ENCODE peak calls at places on chromosomes 4 and X, in ten cellular contexts. Q is NCI-H1694, Y is HT-29, B is HT1080, A is stomach, N is T-helper 17 cell, I is HL-60, C is RCC 7860, H is ACHN, V is Karpas-422. X is an unnamed sample.

GRCh38 chrX:98194036-98194435 is 1310.3 kb downstream of the RPA4 start:
- DNase-seq in H (no peak), N (no peak), C (no peak), I (no peak), Y (no peak), Q (no peak), V (peak; percentile 76), B (no peak), A (no peak), X (no peak)

GRCh38 chrX:153766098-153766817 is 2.2 kb downstream of the PLXNB3 start:
- DNase-seq in V (no peak), H (no peak), I (no peak), C (peak; percentile 65), N (no peak), Q (no peak), A (no peak), Y (peak; percentile 58), B (peak; percentile 77), X (no peak)

GRCh38 chr4:15914291-15914690 is 24.2 kb downstream of the FGFBP1 start:
- DNase-seq in N (no peak), H (no peak), I (no peak), V (no peak), Y (no peak), Q (no peak), B (peak; percentile 73), C (peak; percentile 58), A (no peak), X (no peak)

GRCh38 chr4:60502733-60503132 is 697.4 kb upstream of the ADGRL3 start:
- DNase-seq in Q (no peak), N (no peak), H (no peak), I (no peak), Y (no peak), B (no peak), C (no peak), V (no peak), A (no peak), X (no peak)

GRCh38 chr4:30719363-30720020 is 677 bp upstream of the PCDH7 start:
- DNase-seq in A (peak; percentile 52), I (no peak), B (peak; percentile 68), Q (peak; percentile 25), V (no peak), Y (no peak), N (no peak), C (peak; percentile 30), H (peak; percentile 51), X (no peak)

GRCh38 chr4:145679991-145680455 is at the start of gene C4orf51:
- DNase-seq in C (peak; percentile 44), B (peak; percentile 46), A (no peak), I (no peak), V (no peak), Y (peak; percentile 51), Q (no peak), H (peak; percentile 20), N (no peak), X (no peak)

GRCh38 chrX:148784137-148784536 is 283.7 kb downstream of the AFF2 start:
- DNase-seq in Y (no peak), Q (no peak), H (no peak), B (no peak), I (no peak), N (no peak), C (no peak), V (no peak), A (no peak), X (no peak)

GRCh38 chr4:128665514-128665913 is 144.0 kb upstream of the JADE1 start:
- DNase-seq in I (no peak), Y (no peak), C (no peak), V (no peak), B (no peak), H (no peak), Q (no peak), A (no peak), N (no peak), X (no peak)

GRCh38 chrX:136453771-136454170 is 34.0 kb upstream of the BRS3 start:
- DNase-seq in C (no peak), H (no peak), A (no peak), V (no peak), I (no peak), Y (no peak), N (no peak), B (no peak), Q (no peak), X (no peak)

GRCh38 chr4:139851639-139852038 is 186.0 kb downstream of the MGST2 start:
- DNase-seq in V (no peak), I (no peak), C (no peak), H (no peak), N (no peak), Q (no peak), A (no peak), Y (no peak), B (no peak), X (no peak)

GRCh38 chr4:101678180-101678579 is 112.3 kb upstream of the BANK1 start:
- DNase-seq in Y (no peak), V (no peak), C (no peak), B (peak; percentile 10), N (no peak), A (no peak), I (no peak), H (no peak), Q (no peak), X (no peak)

GRCh38 chr4:42568610-42569207 is 88.2 kb downstream of the ATP8A1 start:
- DNase-seq in B (peak; percentile 45), C (peak; percentile 62), A (peak; percentile 69), I (peak; percentile 14), V (peak; percentile 88), N (peak; percentile 26), H (peak; percentile 60), Q (peak; percentile 60), Y (peak; percentile 74), X (peak; percentile 31)

GRCh38 chr4:108774809-108775530 is 12.1 kb upstream of the ETNPPL start:
- DNase-seq in B (no peak), V (no peak), I (no peak), C (no peak), Q (no peak), N (no peak), H (no peak), A (peak; percentile 78), Y (peak; percentile 12), X (no peak)

GRCh38 chr4:141275834-141276233 is 55.1 kb downstream of the ZNF330 start:
- DNase-seq in Y (no peak), I (no peak), Q (no peak), N (no peak), C (no peak), V (no peak), H (no peak), A (no peak), B (peak; percentile 91), X (no peak)

GRCh38 chr4:20311863-20312262 is 60.2 kb downstream of the SLIT2 start:
- DNase-seq in V (no peak), H (no peak), Q (no peak), C (no peak), I (no peak), Y (no peak), N (no peak), A (no peak), B (no peak), X (no peak)

GRCh38 chrX:100895365-100896075 is 21.4 kb upstream of the NOX1 start:
- DNase-seq in H (peak; percentile 29), A (peak; percentile 33), B (peak; percentile 40), I (no peak), N (no peak), V (peak; percentile 65), Y (peak; percentile 64), Q (no peak), C (no peak), X (no peak)

GRCh38 chr4:185721190-185721948 is 90.6 kb downstream of the SORBS2 start:
- DNase-seq in Q (no peak), C (no peak), H (no peak), N (no peak), Y (no peak), A (no peak), I (no peak), V (no peak), B (no peak), X (no peak)

GRCh38 chr4:76485450-76485849 is 50.4 kb downstream of the SHROOM3 start:
- DNase-seq in V (no peak), C (no peak), B (peak; percentile 43), Q (no peak), I (no peak), Y (peak; percentile 81), N (no peak), H (no peak), A (peak; percentile 49), X (no peak)

GRCh38 chr4:119039160-119039559 is 96.5 kb upstream of the MYOZ2 start:
- DNase-seq in N (no peak), A (no peak), Q (no peak), I (no peak), Y (no peak), B (no peak), V (no peak), H (no peak), C (no peak), X (no peak)

GRCh38 chr4:7000421-7001176 is 42.6 kb upstream of the TADA2B start:
- DNase-seq in B (no peak), C (no peak), Y (no peak), A (no peak), I (no peak), N (no peak), H (no peak), V (no peak), Q (no peak), X (no peak)

GRCh38 chrX:53481093-53481492 is 46.9 kb upstream of the HSD17B10 start:
- DNase-seq in H (peak; percentile 3), Q (no peak), N (no peak), A (peak; percentile 26), B (peak; percentile 6), C (no peak), I (no peak), Y (peak; percentile 24), V (peak; percentile 66), X (no peak)

GRCh38 chrX:24494544-24495113 is 29.5 kb downstream of the PDK3 start:
- DNase-seq in H (no peak), V (no peak), I (no peak), B (peak; percentile 79), Y (peak; percentile 51), N (no peak), Q (peak; percentile 14), A (no peak), C (peak; percentile 63), X (no peak)

GRCh38 chrX:153638436-153639176 is 8.4 kb upstream of the DUSP9 start:
- DNase-seq in Y (no peak), I (no peak), C (no peak), H (no peak), N (no peak), A (peak; percentile 15), V (no peak), Q (no peak), B (no peak), X (no peak)

X was measured in CMK.